ENCODE peak calls at places on chromosomes 12 and 14, in nine cellular contexts. Q is choroid plexus epithelial cell; A is NCI-H345; C is NCI-H2171; B is A172; L is activated CD4-positive, alpha-beta T cell treated with anti-CD3 and anti-CD28 coated beads for 1 hour; V is Right ventricle myocardium superior; G is NCI-H446 treated with DMSO at 0.1 percent for 48 hours; R is activated CD8-positive, alpha-beta memory T cell treated with anti-CD3 and anti-CD28 coated beads for 48 hours. W is an unnamed sample.

GRCh38 chr14:38001501-38001900 is 206.2 kb upstream of the SSTR1 start:
- DNase-seq in Q (no peak), A (no peak), C (no peak), B (no peak), L (no peak), V (no peak), G (peak), R (no peak), W (no peak)

GRCh38 chr14:91059576-91060471 is 617 bp downstream of the RPS6KA5 start:
- DNase-seq in Q (peak), A (peak), C (peak), B (no peak), L (peak), V (peak), G (peak), R (peak), W (peak)

GRCh38 chr12:12349711-12350665 is at the start of gene MANSC1:
- DNase-seq in Q (peak), A (peak), C (no peak), B (no peak), L (peak), V (peak), G (peak), R (no peak), W (no peak)

GRCh38 chr12:124464830-124465229 is 102.6 kb downstream of the NCOR2 start:
- DNase-seq in Q (no peak), A (no peak), C (no peak), B (no peak), L (no peak), V (peak), G (no peak), R (no peak), W (no peak)

GRCh38 chr12:91620949-91621348 is 438.3 kb upstream of the DCN start:
- DNase-seq in Q (peak), A (no peak), C (no peak), B (no peak), L (no peak), V (no peak), G (no peak), R (no peak), W (no peak)

GRCh38 chr12:11705010-11705409 is 55.5 kb downstream of the ETV6 start:
- DNase-seq in Q (peak), A (no peak), C (no peak), B (peak), L (no peak), V (no peak), G (no peak), R (no peak), W (no peak)

GRCh38 chr12:67148265-67148664 is 120.9 kb upstream of the CAND1 start:
- DNase-seq in Q (no peak), A (no peak), C (no peak), B (no peak), L (no peak), V (no peak), G (no peak), R (no peak), W (no peak)

GRCh38 chr14:93316716-93317115 is 16.1 kb downstream of the BTBD7 start:
- DNase-seq in Q (no peak), A (no peak), C (no peak), B (no peak), L (no peak), V (no peak), G (no peak), R (no peak), W (no peak)

GRCh38 chr12:32230607-32230982 is 123.9 kb downstream of the BICD1 start:
- DNase-seq in Q (no peak), A (no peak), C (peak), B (no peak), L (no peak), V (no peak), G (peak), R (no peak), W (no peak)

GRCh38 chr12:15636060-15636890 is 152.9 kb downstream of the EPS8 start:
- DNase-seq in Q (peak), A (peak), C (no peak), B (no peak), L (no peak), V (no peak), G (no peak), R (no peak), W (no peak)

GRCh38 chr12:110279561-110279960 is 1.5 kb upstream of the ATP2A2 start:
- DNase-seq in Q (no peak), A (peak), C (no peak), B (no peak), L (no peak), V (no peak), G (no peak), R (no peak), W (no peak)

GRCh38 chr12:1530592-1531159 is 63.7 kb downstream of the FBXL14 start:
- DNase-seq in Q (no peak), A (no peak), C (no peak), B (no peak), L (no peak), V (no peak), G (no peak), R (no peak), W (no peak)

GRCh38 chr12:12333407-12333831 is 16.6 kb downstream of the MANSC1 start:
- DNase-seq in Q (peak), A (peak), C (no peak), B (peak), L (no peak), V (no peak), G (no peak), R (no peak), W (peak)

GRCh38 chr12:29693962-29694361 is 89.8 kb downstream of the TMTC1 start:
- DNase-seq in Q (no peak), A (no peak), C (no peak), B (no peak), L (no peak), V (no peak), G (no peak), R (no peak), W (no peak)

GRCh38 chr12:155646-156045 is 58.3 kb downstream of the SLC6A12 start:
- DNase-seq in Q (no peak), A (no peak), C (no peak), B (no peak), L (no peak), V (no peak), G (no peak), R (no peak), W (no peak)

GRCh38 chr14:90373887-90374286 is 22.9 kb upstream of the CALM1 start:
- DNase-seq in Q (peak), A (no peak), C (no peak), B (no peak), L (no peak), V (no peak), G (no peak), R (no peak), W (no peak)

GRCh38 chr14:74547331-74547927 is 53.9 kb downstream of the ISCA2 start:
- DNase-seq in Q (no peak), A (no peak), C (no peak), B (no peak), L (no peak), V (no peak), G (no peak), R (no peak), W (no peak)

GRCh38 chr14:22553445-22553844 is 35.6 kb downstream of the DAD1 start:
- DNase-seq in Q (no peak), A (no peak), C (no peak), B (no peak), L (no peak), V (no peak), G (no peak), R (no peak), W (no peak)

GRCh38 chr14:37588667-37588955 is 6.4 kb downstream of the FOXA1 start:
- DNase-seq in Q (no peak), A (peak), C (no peak), B (no peak), L (no peak), V (no peak), G (no peak), R (no peak), W (no peak)

GRCh38 chr14:59900536-59900935 is 19.4 kb upstream of the LRRC9 start:
- DNase-seq in Q (no peak), A (no peak), C (no peak), B (no peak), L (no peak), V (no peak), G (no peak), R (no peak), W (no peak)

GRCh38 chr14:24219521-24219920 is 3.7 kb upstream of the MDP1 start:
- DNase-seq in Q (no peak), A (no peak), C (no peak), B (no peak), L (no peak), V (no peak), G (no peak), R (no peak), W (no peak)

GRCh38 chr12:132918680-132919079 is 31.3 kb upstream of the CHFR start:
- DNase-seq in Q (no peak), A (no peak), C (no peak), B (no peak), L (no peak), V (no peak), G (no peak), R (no peak), W (no peak)

GRCh38 chr12:14213542-14213941 is 151.9 kb upstream of the ATF7IP start:
- DNase-seq in Q (no peak), A (no peak), C (no peak), B (peak), L (no peak), V (no peak), G (no peak), R (no peak), W (peak)

GRCh38 chr12:76201316-76201715 is 116.8 kb upstream of the NAP1L1 start:
- DNase-seq in Q (no peak), A (no peak), C (no peak), B (no peak), L (no peak), V (no peak), G (no peak), R (no peak), W (no peak)

GRCh38 chr14:77206877-77207389 is 25.3 kb downstream of the TMEM63C start:
- DNase-seq in Q (no peak), A (peak), C (no peak), B (no peak), L (no peak), V (no peak), G (no peak), R (no peak), W (no peak)

GRCh38 chr12:130713581-130713991 is 2.5 kb downstream of the RIMBP2 start:
- DNase-seq in Q (no peak), A (peak), C (peak), B (no peak), L (no peak), V (peak), G (no peak), R (no peak), W (no peak)

GRCh38 chr12:2834581-2835491 is at the start of gene NRIP2:
- DNase-seq in Q (peak), A (peak), C (peak), B (no peak), L (no peak), V (peak), G (peak), R (no peak), W (peak)

GRCh38 chr14:23119362-23120327 is 590 bp upstream of the CEBPE start:
- DNase-seq in Q (no peak), A (no peak), C (no peak), B (no peak), L (no peak), V (no peak), G (no peak), R (peak), W (no peak)

GRCh38 chr14:105951399-105951798 is 425.0 kb downstream of the TMEM121 start:
- DNase-seq in Q (no peak), A (no peak), C (no peak), B (no peak), L (no peak), V (no peak), G (no peak), R (no peak), W (no peak)

GRCh38 chr12:28498850-28499249 is 308.6 kb downstream of the CCDC91 start:
- DNase-seq in Q (peak), A (no peak), C (no peak), B (no peak), L (no peak), V (no peak), G (no peak), R (no peak), W (no peak)

GRCh38 chr12:10959777-10960176 is 20.7 kb upstream of the TAS2R14 start:
- DNase-seq in Q (peak), A (no peak), C (no peak), B (no peak), L (no peak), V (no peak), G (no peak), R (no peak), W (no peak)

GRCh38 chr12:66851134-66851533 is 172.3 kb upstream of the GRIP1 start:
- DNase-seq in Q (no peak), A (no peak), C (no peak), B (no peak), L (no peak), V (no peak), G (no peak), R (no peak), W (no peak)